ENCODE peak calls at places on chromosome 21, in four cellular contexts. S, K, J and E are unnamed samples.

GRCh38 chr21:31900121-31900895 is 27.5 kb downstream of the HUNK start:
- DNase-seq in K (no peak), J (no peak), S (no peak), E (no peak)

GRCh38 chr21:44047996-44048560 is 36.0 kb downstream of the TRAPPC10 start:
- DNase-seq in J (no peak), S (no peak), K (no peak), E (no peak)

GRCh38 chr21:18810136-18810535 is 406.6 kb upstream of the TMPRSS15 start:
- DNase-seq in K (no peak), J (no peak), S (no peak), E (no peak)

GRCh38 chr21:37855568-37856391 is 60.5 kb downstream of the KCNJ6 start:
- DNase-seq in J (no peak), K (no peak), S (peak; percentile 90), E (no peak)

GRCh38 chr21:36246080-36246631 is 73.8 kb upstream of the MORC3 start:
- DNase-seq in J (no peak), S (peak; percentile 59), K (no peak), E (no peak)

GRCh38 chr21:19256934-19257660 is 853.5 kb upstream of the TMPRSS15 start:
- DNase-seq in S (no peak), K (no peak), J (no peak), E (no peak)

GRCh38 chr21:35265170-35265877 is 216.2 kb upstream of the RUNX1 start:
- DNase-seq in J (peak; percentile 94), K (peak; percentile 52), S (peak; percentile 77), E (no peak)

GRCh38 chr21:38720074-38720473 is 85.7 kb upstream of the ETS2 start:
- DNase-seq in J (no peak), S (no peak), K (no peak), E (no peak)

GRCh38 chr21:30408782-30409494 is 13.1 kb downstream of the KRTAP13-1 start:
- DNase-seq in J (peak; percentile 83), K (peak; percentile 2), S (peak; percentile 9), E (peak; percentile 32)

GRCh38 chr21:36069713-36070573 is at the start of gene CBR1:
- DNase-seq in J (peak; percentile 69), S (peak; percentile 94), K (no peak), E (peak; percentile 49)

GRCh38 chr21:31526040-31526439 is 133.5 kb upstream of the SOD1 start:
- DNase-seq in K (no peak), J (peak; percentile 45), S (no peak), E (no peak)

GRCh38 chr21:26842976-26843911 is 2.0 kb downstream of the ADAMTS1 start:
- DNase-seq in K (no peak), J (peak; percentile 91), S (peak; percentile 94), E (no peak)
- TF ChIP-seq EZH2 in K (no peak), J (no peak), S (no peak), E (no peak)

GRCh38 chr21:41168391-41169257 is 664 bp downstream of the BACE2 start:
- DNase-seq in J (peak; percentile 53), K (no peak), S (peak; percentile 82), E (no peak)
- H3K27me3 ChIP-seq in J (no peaks in the 10 kb centered on the region), K (no peaks in the 10 kb centered on the region), S (no peaks in the 10 kb centered on the region), E (no peaks in the 10 kb centered on the region)

DNA sequence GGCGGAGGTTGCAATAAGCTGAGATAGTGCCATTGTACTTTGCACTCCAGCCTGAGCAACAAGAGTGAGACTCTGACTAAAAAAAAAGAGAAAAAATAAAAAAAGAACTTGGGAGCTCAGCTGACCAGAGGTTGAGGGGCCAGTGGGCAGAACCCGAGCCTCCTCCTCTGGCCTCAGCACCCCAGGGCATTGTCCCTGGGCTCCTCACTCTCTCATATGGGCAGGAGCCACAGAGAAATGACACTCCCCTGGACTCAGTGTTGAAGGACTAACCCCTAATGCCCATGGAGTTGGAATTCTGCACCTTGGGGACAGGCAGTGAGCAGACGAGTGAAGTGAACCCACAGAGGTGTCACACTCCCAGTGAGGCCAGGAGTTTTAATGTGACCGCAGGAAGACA is 5.8 kb downstream of the OLIG2 start:
- DNase-seq in S (no peak), K (no peak), J (no peak), E (no peak)
- TF ChIP-seq EZH2 in S (no peak), K (no peak), J (no peak), E (no peak)

GRCh38 chr21:45612096-45613019 is 31.2 kb upstream of the PCBP3 start:
- DNase-seq in S (peak; percentile 87), K (no peak), J (peak; percentile 44), E (no peak)
- H3K27me3 ChIP-seq in S (no peaks in the 10 kb centered on the region), K (peaks cover 18% of the 10 kb centered on the region), J (no peaks in the 10 kb centered on the region), E (peaks cover 14% of the 10 kb centered on the region)